ENCODE peak calls at places on chromosomes 11 and 22, in four cellular contexts. B is testis, T is MM.1S, E is PC-3. D is an unnamed sample. For H3K36me3 and H3K4me1, the result is how much of the 10 kb centered on the place peaks cover.

GRCh38 chr22:27768027-27768640 is 33.4 kb downstream of the MN1 start:
- DNase-seq in B (no peak), T (no peak), E (no peak), D (no peak)

GRCh38 chr11:102457865-102458264 is 5.3 kb upstream of the TMEM123 start:
- DNase-seq in B (no peak), E (peak), T (peak), D (no peak)

GRCh38 chr11:129298990-129299389 is 76.7 kb upstream of the BARX2 start:
- DNase-seq in E (no peak), T (no peak), B (no peak), D (no peak)

GRCh38 chr22:19523240-19524169 is 705 bp downstream of the CLDN5 start:
- DNase-seq in E (no peak), T (no peak), B (no peak), D (no peak)

GRCh38 chr11:129894281-129895125 is 875 bp downstream of the NFRKB start:
- DNase-seq in E (peak), B (no peak), T (peak), D (no peak)

GRCh38 chr11:2186669-2187266 is 15.2 kb upstream of the TH start:
- DNase-seq in T (peak), B (peak), E (peak), D (no peak)

GRCh38 chr22:28514314-28514713 is 165.3 kb downstream of the TTC28 start:
- DNase-seq in B (peak), E (no peak), T (no peak), D (no peak)

GRCh38 chr22:49774499-49775151 is 53.0 kb downstream of the BRD1 start:
- DNase-seq in T (no peak), B (no peak), E (no peak), D (no peak)

GRCh38 chr22:46588279-46589140 is 31.7 kb upstream of the GRAMD4 start:
- DNase-seq in E (no peak), B (no peak), T (no peak), D (no peak)

GRCh38 chr22:20945578-20945934 is 21.5 kb upstream of the AIFM3 start:
- DNase-seq in T (no peak), B (no peak), E (no peak), D (no peak)

GRCh38 chr22:22397292-22397870 is 111.2 kb downstream of the ZNF280B start:
- DNase-seq in E (peak), B (peak), T (no peak), D (no peak)

GRCh38 chr11:134643519-134644042 is 231.5 kb upstream of the B3GAT1 start:
- DNase-seq in T (no peak), E (no peak), B (no peak), D (peak)
- H3K27ac ChIP-seq in T (no peak), E (no peak), B (no peak), D (no peak)

GRCh38 chr11:64892411-64892831 is 14.0 kb upstream of the EHD1 start:
- DNase-seq in T (no peak), E (no peak), B (no peak), D (no peak)

GRCh38 chr11:64893194-64894069 is 15.0 kb upstream of the EHD1 start:
- DNase-seq in E (no peak), T (no peak), B (no peak), D (no peak)

GRCh38 chr11:64894812-64895452 is 16.5 kb upstream of the EHD1 start:
- DNase-seq in T (no peak), E (no peak), B (no peak), D (no peak)

GRCh38 chr11:64892838-64893193 is 14.4 kb upstream of the EHD1 start:
- DNase-seq in E (no peak), T (no peak), B (no peak), D (no peak)

DNA sequence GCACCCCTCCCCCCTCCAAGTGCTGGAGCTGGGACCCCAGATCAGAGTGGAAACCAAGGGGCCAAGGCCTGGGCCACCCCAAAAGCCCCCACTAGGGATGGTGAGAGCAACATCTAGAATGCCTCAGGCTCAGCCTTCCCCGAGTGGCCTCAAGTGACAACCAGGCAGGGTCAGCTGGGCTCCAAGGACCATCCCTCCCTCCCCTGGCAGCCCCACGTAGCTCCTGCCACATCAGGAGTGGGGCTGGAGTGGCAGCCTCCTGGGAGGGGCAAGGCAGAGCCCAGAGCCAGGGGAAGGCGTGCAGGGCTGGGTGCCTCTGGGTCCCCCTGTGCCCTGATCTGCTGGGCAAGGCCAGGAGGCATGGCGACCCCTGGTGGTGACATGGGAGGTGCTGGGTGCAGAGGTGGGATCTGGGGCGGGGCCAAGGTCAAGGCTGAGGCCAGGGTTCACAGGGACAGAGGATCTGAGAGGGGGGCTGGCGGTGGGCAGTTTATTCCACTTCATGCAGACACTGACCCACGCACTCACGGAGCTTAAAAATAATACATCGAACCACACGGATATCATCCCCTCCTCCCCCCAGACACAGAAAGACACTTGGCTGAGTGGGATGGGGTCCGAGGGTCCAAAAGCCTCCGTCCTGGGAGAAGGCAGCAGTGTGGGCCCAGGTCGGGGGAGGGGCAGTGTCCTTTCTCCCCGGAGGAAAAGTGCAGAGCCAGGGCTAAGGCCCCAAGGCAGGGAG is 15.8 kb upstream of the EHD1 start:
- DNase-seq in T (peak), E (peak), B (peak), D (no peak)
- H3K36me3 ChIP-seq in T (under half), E (under half), B (under half), D (under half)

GRCh38 chr11:68120212-68121066 is 749 bp downstream of the CHKA start:
- DNase-seq in T (peak), B (peak), E (peak), D (no peak)
- H3K4me1 ChIP-seq in T (under half), B (under half), E (under half), D (under half)

GRCh38 chr11:69108030-69108429 is 47.7 kb upstream of the SMIM38 start:
- DNase-seq in B (no peak), T (no peak), E (no peak), D (no peak)

GRCh38 chr11:69109101-69109500 is 46.6 kb upstream of the SMIM38 start:
- DNase-seq in B (no peak), T (no peak), E (no peak), D (no peak)

GRCh38 chr11:69108559-69108958 is 47.2 kb upstream of the SMIM38 start:
- DNase-seq in B (no peak), E (no peak), T (no peak), D (no peak)

GRCh38 chr11:69106124-69106811 is 49.5 kb upstream of the SMIM38 start:
- DNase-seq in B (no peak), E (peak), T (no peak), D (no peak)

GRCh38 chr11:69107413-69107812 is 48.3 kb upstream of the SMIM38 start:
- DNase-seq in T (no peak), E (no peak), B (no peak), D (no peak)
- H3K27ac ChIP-seq in T (no peak), E (no peak), B (no peak), D (no peak)

GRCh38 chr22:35407352-35407751 is 7.4 kb downstream of the MCM5 start:
- DNase-seq in E (no peak), B (no peak), T (no peak), D (no peak)
- H3K36me3 ChIP-seq in E (under half), B (under half), T (under half), D (under half)

D was measured in vagina.